ENCODE peak calls at places on chromosomes 16 and 17, in five cellular contexts. N, B, Z, O and J are unnamed samples.

GRCh38 chr17:35973333-35974260 is 7.7 kb downstream of the CCL16 start:
- DNase-seq in B (no peak), O (peak), Z (no peak), N (no peak), J (peak)

GRCh38 chr16:66919569-66920472 is 1.1 kb upstream of the CDH16 start:
- DNase-seq in B (no peak), Z (no peak), O (no peak), N (no peak), J (no peak)

GRCh38 chr16:71472041-71472440 is 10.0 kb upstream of the ZNF23 start:
- DNase-seq in O (no peak), B (no peak), Z (no peak), N (no peak), J (no peak)

GRCh38 chr17:8041249-8041928 is 2.5 kb downstream of the ALOX15B start:
- DNase-seq in N (peak), B (no peak), O (peak), Z (peak), J (peak)

GRCh38 chr17:32565401-32565800 is 78.6 kb downstream of the CDK5R1 start:
- DNase-seq in N (no peak), O (no peak), Z (no peak), B (no peak), J (no peak)

GRCh38 chr16:65126845-65127624 is 5.2 kb upstream of the CDH11 start:
- DNase-seq in O (no peak), Z (no peak), B (no peak), N (no peak), J (no peak)

GRCh38 chr17:51397361-51398127 is 137.2 kb downstream of the UTP18 start:
- DNase-seq in Z (no peak), N (no peak), O (peak), B (no peak), J (peak)

GRCh38 chr17:9239821-9240658 is 218.7 kb downstream of the NTN1 start:
- DNase-seq in O (peak), Z (peak), B (peak), N (no peak), J (peak)

GRCh38 chr17:27609606-27610303 is 21.2 kb upstream of the LGALS9 start:
- DNase-seq in Z (no peak), O (peak), N (no peak), B (no peak), J (peak)

GRCh38 chr17:56653877-56654276 is 60.4 kb downstream of the NOG start:
- DNase-seq in B (no peak), Z (no peak), N (peak), O (peak), J (peak)

GRCh38 chr17:68176770-68177169 is 71.1 kb upstream of the AMZ2 start:
- DNase-seq in N (no peak), B (no peak), O (no peak), Z (no peak), J (no peak)

GRCh38 chr17:42135664-42136653 is 13.4 kb downstream of the HSPB9 start:
- DNase-seq in O (peak), B (peak), Z (no peak), N (no peak), J (peak)

GRCh38 chr16:4534151-4534790 is 4.3 kb downstream of the CDIP1 start:
- DNase-seq in Z (no peak), N (no peak), B (peak), O (no peak), J (no peak)

GRCh38 chr16:46702030-46702429 is 12.6 kb downstream of the ORC6 start:
- DNase-seq in Z (no peak), O (no peak), N (no peak), B (no peak), J (no peak)

GRCh38 chr17:41592601-41593305 is 6.1 kb upstream of the KRT14 start:
- DNase-seq in O (no peak), N (no peak), Z (no peak), B (no peak), J (no peak)

GRCh38 chr17:44557653-44558285 is 485 bp downstream of the FZD2 start:
- DNase-seq in Z (no peak), B (peak), N (no peak), O (peak), J (peak)

GRCh38 chr16:73053379-73054130 is 5.6 kb upstream of the ZFHX3 start:
- DNase-seq in O (no peak), N (no peak), Z (no peak), B (no peak), J (no peak)

GRCh38 chr16:30065943-30066881 is 652 bp downstream of the ALDOA start:
- DNase-seq in O (peak), Z (no peak), N (no peak), B (no peak), J (peak)

GRCh38 chr16:30064746-30065111 is 831 bp upstream of the ALDOA start:
- DNase-seq in B (no peak), Z (no peak), N (no peak), O (no peak), J (no peak)

GRCh38 chr16:30063278-30063892 is 2.2 kb upstream of the ALDOA start:
- DNase-seq in Z (no peak), B (no peak), O (no peak), N (no peak), J (no peak)

GRCh38 chr16:30065112-30065942 is at the start of gene ALDOA:
- DNase-seq in N (peak), B (peak), O (peak), Z (peak), J (peak)

DNA sequence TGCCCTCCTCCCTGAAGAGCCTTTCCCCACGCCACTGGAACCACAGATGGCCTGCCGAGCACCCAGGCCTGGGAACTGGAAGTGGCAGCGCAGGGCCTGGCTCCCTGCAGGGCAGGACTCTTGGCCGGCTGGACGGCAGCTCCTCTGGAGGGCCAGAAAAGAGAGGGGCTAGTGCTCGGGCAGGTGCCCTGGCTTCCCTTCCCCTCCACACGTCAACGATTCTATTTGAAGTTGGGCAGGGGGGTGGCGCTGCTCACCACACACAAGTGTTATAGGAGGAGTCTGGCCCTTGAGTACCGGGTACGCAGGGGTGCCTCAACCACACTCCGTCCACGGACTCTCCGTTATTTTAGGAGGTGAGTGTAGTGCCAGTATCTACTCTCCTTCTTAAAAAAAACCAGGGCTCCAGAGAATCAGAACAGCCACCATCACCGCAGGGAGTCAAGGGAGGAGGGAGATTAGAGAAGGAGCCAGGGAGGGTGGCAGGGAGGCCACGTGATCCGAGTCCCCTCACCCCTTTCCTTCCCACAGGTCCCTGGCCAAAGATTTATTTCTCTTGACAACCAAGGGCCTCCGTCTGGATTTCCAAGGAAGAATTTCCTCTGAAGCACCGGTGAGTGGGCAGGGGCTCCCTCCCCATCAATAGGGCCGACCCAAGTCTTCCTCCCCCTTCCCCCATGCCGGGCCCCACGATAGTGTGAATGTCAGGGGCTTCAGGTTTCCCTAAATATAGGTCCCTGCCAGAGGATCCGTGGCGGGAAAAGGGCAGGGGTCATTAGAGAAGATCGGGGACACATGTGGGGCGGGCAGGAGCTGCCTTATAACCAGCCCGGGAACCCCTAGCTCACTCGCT is 1.4 kb upstream of the ALDOA start:
- DNase-seq in B (peak), O (peak), N (peak), Z (peak), J (no peak)
- TF ChIP-seq CTCF in B (peak), O (peak), N (peak), Z (peak), J (peak)

GRCh38 chr17:15343749-15344148 is 2.4 kb upstream of the TEKT3 start:
- DNase-seq in N (no peak), Z (no peak), B (no peak), O (peak), J (peak)

GRCh38 chr17:15342460-15342859 is 1.1 kb upstream of the TEKT3 start:
- DNase-seq in B (no peak), Z (no peak), N (no peak), O (no peak), J (no peak)

GRCh38 chr17:15341966-15342365 is 569 bp upstream of the TEKT3 start:
- DNase-seq in Z (no peak), N (no peak), B (no peak), O (no peak), J (no peak)

GRCh38 chr17:15340966-15341365 is 431 bp downstream of the TEKT3 start:
- DNase-seq in Z (no peak), N (no peak), B (no peak), O (no peak), J (no peak)

GRCh38 chr17:15341385-15341849 is at the start of gene TEKT3:
- DNase-seq in Z (peak), O (peak), N (no peak), B (peak), J (peak)
- H3K4me3 ChIP-seq in Z (peak), O (peak), N (no peak), B (peak), J (peak)

GRCh38 chr17:65088621-65089385 is 32.3 kb upstream of the GNA13 start:
- DNase-seq in N (no peak), O (no peak), B (no peak), Z (no peak), J (no peak)

GRCh38 chr17:65085397-65085796 is 28.9 kb upstream of the GNA13 start:
- DNase-seq in Z (no peak), B (no peak), O (no peak), N (no peak), J (no peak)

GRCh38 chr17:65081439-65081838 is 24.9 kb upstream of the GNA13 start:
- DNase-seq in O (no peak), N (no peak), B (no peak), Z (no peak), J (no peak)

GRCh38 chr17:65092262-65092661 is 35.7 kb upstream of the GNA13 start:
- DNase-seq in Z (no peak), B (no peak), N (no peak), O (no peak), J (peak)

DNA sequence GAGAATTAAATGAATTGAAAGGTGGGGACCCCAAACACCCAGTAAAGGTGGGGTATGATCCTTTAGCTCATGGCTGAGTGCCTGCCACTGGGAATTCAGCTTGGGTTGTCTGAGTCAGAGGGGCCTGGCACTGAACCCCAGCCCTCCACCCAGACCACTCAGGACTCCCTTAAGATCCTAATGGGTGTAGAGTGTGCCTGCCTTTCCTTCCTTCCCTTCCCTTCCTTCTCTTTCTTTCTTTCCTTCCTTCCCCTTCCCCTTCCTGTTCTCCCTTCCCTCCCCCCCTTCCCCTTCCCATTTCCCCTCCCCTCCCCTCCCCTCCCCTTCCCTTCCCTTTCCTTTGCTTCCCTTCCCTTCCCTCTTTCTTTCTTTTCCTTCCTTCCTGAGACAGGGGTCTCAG is 29.9 kb upstream of the GNA13 start:
- DNase-seq in B (no peak), N (no peak), O (no peak), Z (no peak), J (no peak)
- TF ChIP-seq CTCF in B (no peak), N (no peak), O (no peak), Z (no peak), J (no peak)

GRCh38 chr16:86761117-86761971 is 183.0 kb downstream of the FOXL1 start:
- DNase-seq in N (no peak), Z (no peak), O (peak), B (peak), J (peak)
- H3K4me3 ChIP-seq in N (no peak), Z (no peak), O (no peak), B (peak), J (peak)